ENCODE peak calls at places on chromosome 21, in four cellular contexts. One of them, this sample, is unnamed.

GRCh38 chr21:35178812-35179211 is 129.7 kb upstream of the RUNX1 start:
- DNase-seq in stomach: no peak
- DNase-seq in B cell: no peak
- DNase-seq in CD8-positive, alpha-beta T cell: no peak
- DNase-seq in this sample: no peak

GRCh38 chr21:33403786-33404571 is 766 bp downstream of the IFNGR2 start:
- DNase-seq in stomach: peak
- DNase-seq in B cell: peak
- DNase-seq in CD8-positive, alpha-beta T cell: peak
- DNase-seq in this sample: peak

GRCh38 chr21:17572431-17572830 is 40.3 kb downstream of the BTG3 start:
- DNase-seq in stomach: no peak
- DNase-seq in B cell: no peak
- DNase-seq in CD8-positive, alpha-beta T cell: no peak
- DNase-seq in this sample: no peak

GRCh38 chr21:16419188-16419874 is 689.5 kb downstream of the USP25 start:
- DNase-seq in stomach: peak
- DNase-seq in B cell: no peak
- DNase-seq in CD8-positive, alpha-beta T cell: no peak
- DNase-seq in this sample: no peak

GRCh38 chr21:34801519-34802132 is 132.8 kb downstream of the CLIC6 start:
- DNase-seq in stomach: no peak
- DNase-seq in B cell: peak
- DNase-seq in CD8-positive, alpha-beta T cell: no peak
- DNase-seq in this sample: peak

GRCh38 chr21:34177919-34178567 is 104.7 kb downstream of the MRPS6 start:
- DNase-seq in stomach: no peak
- DNase-seq in B cell: no peak
- DNase-seq in CD8-positive, alpha-beta T cell: no peak
- DNase-seq in this sample: no peak

GRCh38 chr21:25039461-25040380 is 567.6 kb downstream of the MRPL39 start:
- DNase-seq in stomach: no peak
- DNase-seq in B cell: no peak
- DNase-seq in CD8-positive, alpha-beta T cell: no peak
- DNase-seq in this sample: no peak

GRCh38 chr21:38938343-38938742 is 132.6 kb downstream of the ETS2 start:
- DNase-seq in stomach: no peak
- DNase-seq in B cell: no peak
- DNase-seq in CD8-positive, alpha-beta T cell: no peak
- DNase-seq in this sample: no peak

GRCh38 chr21:33848252-33848953 is 67.2 kb downstream of the ATP5PO start:
- DNase-seq in stomach: no peak
- DNase-seq in B cell: no peak
- DNase-seq in CD8-positive, alpha-beta T cell: no peak
- DNase-seq in this sample: no peak

GRCh38 chr21:14736672-14737071 is 190.6 kb upstream of the SAMSN1 start:
- DNase-seq in stomach: no peak
- DNase-seq in B cell: no peak
- DNase-seq in CD8-positive, alpha-beta T cell: no peak
- DNase-seq in this sample: no peak

GRCh38 chr21:14737278-14737677 is 191.2 kb upstream of the SAMSN1 start:
- DNase-seq in stomach: no peak
- DNase-seq in B cell: no peak
- DNase-seq in CD8-positive, alpha-beta T cell: no peak
- DNase-seq in this sample: no peak

GRCh38 chr21:14736162-14736561 is 190.0 kb upstream of the SAMSN1 start:
- DNase-seq in stomach: no peak
- DNase-seq in B cell: no peak
- DNase-seq in CD8-positive, alpha-beta T cell: no peak
- DNase-seq in this sample: peak

GRCh38 chr21:14739590-14739989 is 193.5 kb upstream of the SAMSN1 start:
- DNase-seq in stomach: no peak
- DNase-seq in B cell: no peak
- DNase-seq in CD8-positive, alpha-beta T cell: no peak
- DNase-seq in this sample: no peak

GRCh38 chr21:14737922-14738321 is 191.8 kb upstream of the SAMSN1 start:
- DNase-seq in stomach: peak
- DNase-seq in B cell: peak
- DNase-seq in CD8-positive, alpha-beta T cell: peak
- DNase-seq in this sample: peak
- TF ChIP-seq CTCF in stomach: peak
- TF ChIP-seq CTCF in B cell: peak
- TF ChIP-seq CTCF in CD8-positive, alpha-beta T cell: peak
- TF ChIP-seq CTCF in this sample: peak

DNA sequence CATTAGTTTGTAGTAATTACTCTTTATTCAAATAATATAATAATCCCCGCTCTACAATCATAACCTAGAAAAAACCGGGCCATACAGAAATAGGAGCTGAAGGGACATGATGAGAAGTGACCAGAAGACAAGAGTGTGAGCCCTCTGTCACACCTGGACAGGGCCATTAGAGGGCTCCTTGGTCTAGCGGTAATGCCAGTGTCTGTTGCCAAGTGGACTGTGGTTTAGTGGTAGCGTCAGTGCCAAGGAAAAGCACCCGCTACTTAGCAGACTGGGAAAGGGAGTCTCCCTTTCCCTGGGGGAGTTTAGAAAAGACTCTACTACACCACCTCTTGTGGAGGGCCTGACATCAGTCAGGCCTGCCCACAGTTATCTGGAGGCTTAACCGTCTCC is 19.1 kb downstream of the PCBP3 start:
- DNase-seq in stomach: no peak
- DNase-seq in B cell: no peak
- DNase-seq in CD8-positive, alpha-beta T cell: no peak
- DNase-seq in this sample: no peak
- TF ChIP-seq CTCF in stomach: no peak
- TF ChIP-seq CTCF in B cell: no peak
- TF ChIP-seq CTCF in CD8-positive, alpha-beta T cell: no peak
- TF ChIP-seq CTCF in this sample: no peak

GRCh38 chr21:43211085-43212071 is 42.6 kb downstream of the CRYAA start:
- DNase-seq in stomach: peak
- DNase-seq in B cell: no peak
- DNase-seq in CD8-positive, alpha-beta T cell: peak
- DNase-seq in this sample: no peak
- TF ChIP-seq CTCF in stomach: peak
- TF ChIP-seq CTCF in B cell: no peak
- TF ChIP-seq CTCF in CD8-positive, alpha-beta T cell: no peak
- TF ChIP-seq CTCF in this sample: no peak

GRCh38 chr21:28521932-28522826 is 470.5 kb downstream of the LTN1 start:
- DNase-seq in stomach: no peak
- DNase-seq in B cell: no peak
- DNase-seq in CD8-positive, alpha-beta T cell: no peak
- DNase-seq in this sample: no peak

GRCh38 chr21:28518620-28519019 is 474.1 kb downstream of the LTN1 start:
- DNase-seq in stomach: no peak
- DNase-seq in B cell: no peak
- DNase-seq in CD8-positive, alpha-beta T cell: no peak
- DNase-seq in this sample: no peak

GRCh38 chr21:28516011-28516410 is 476.7 kb downstream of the LTN1 start:
- DNase-seq in stomach: no peak
- DNase-seq in B cell: no peak
- DNase-seq in CD8-positive, alpha-beta T cell: no peak
- DNase-seq in this sample: no peak

GRCh38 chr21:28513450-28513849 is 479.2 kb downstream of the LTN1 start:
- DNase-seq in stomach: no peak
- DNase-seq in B cell: no peak
- DNase-seq in CD8-positive, alpha-beta T cell: no peak
- DNase-seq in this sample: no peak

GRCh38 chr21:28516996-28517592 is 475.6 kb downstream of the LTN1 start:
- DNase-seq in stomach: peak
- DNase-seq in B cell: peak
- DNase-seq in CD8-positive, alpha-beta T cell: peak
- DNase-seq in this sample: peak
- TF ChIP-seq CTCF in stomach: peak
- TF ChIP-seq CTCF in B cell: peak
- TF ChIP-seq CTCF in CD8-positive, alpha-beta T cell: peak
- TF ChIP-seq CTCF in this sample: peak

DNA sequence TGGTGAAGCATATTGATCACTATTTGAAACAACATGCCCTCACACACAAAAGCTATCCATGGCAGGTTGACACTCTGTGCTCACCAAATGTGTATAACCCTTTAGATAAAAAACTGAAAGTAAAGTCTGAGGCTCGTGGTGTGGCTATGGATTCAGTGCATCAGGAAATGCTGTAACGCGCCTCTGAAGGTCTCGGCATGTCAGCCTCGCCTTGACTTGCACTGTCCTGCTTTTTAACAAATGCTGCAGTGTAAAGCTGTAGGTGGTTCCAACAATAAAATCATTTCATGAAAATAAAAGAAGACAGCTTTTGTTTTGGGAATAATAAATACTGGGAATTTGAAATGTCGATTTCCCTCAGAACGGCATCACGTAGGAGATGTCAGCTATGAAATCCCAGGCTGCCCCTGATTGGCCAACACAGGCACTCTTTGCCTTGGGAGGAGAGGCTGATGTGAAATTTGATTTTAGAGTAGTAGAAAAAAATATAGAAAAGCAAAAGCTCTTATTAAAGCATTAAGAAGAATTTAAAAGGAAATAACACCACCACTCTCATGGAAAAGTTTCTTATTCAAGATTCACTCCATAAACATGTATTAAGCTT is 168.2 kb downstream of the DSCAM start:
- DNase-seq in stomach: no peak
- DNase-seq in B cell: no peak
- DNase-seq in CD8-positive, alpha-beta T cell: no peak
- DNase-seq in this sample: no peak
- TF ChIP-seq CTCF in stomach: no peak
- TF ChIP-seq CTCF in B cell: no peak
- TF ChIP-seq CTCF in CD8-positive, alpha-beta T cell: no peak
- TF ChIP-seq CTCF in this sample: no peak

DNA sequence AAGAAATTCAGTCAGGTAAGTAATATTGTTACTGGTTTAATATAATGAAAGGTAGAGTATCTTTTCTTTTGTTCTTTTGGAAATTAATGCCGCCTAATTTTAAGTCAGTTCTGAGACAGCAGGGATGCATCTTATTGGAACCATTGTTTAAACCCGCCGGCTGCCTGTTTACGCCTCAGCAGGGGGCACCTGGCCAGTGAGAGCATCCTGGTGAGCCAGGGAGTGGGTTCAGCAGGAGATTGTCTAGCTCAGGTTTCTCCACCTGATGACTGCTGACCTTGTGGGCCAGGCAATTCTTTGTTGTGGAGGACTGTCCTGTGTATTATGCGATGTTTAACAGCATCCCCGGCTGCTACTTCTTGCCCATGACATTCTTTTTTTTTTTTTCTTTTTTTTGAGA is 30.2 kb downstream of the CHAF1B start:
- DNase-seq in stomach: no peak
- DNase-seq in B cell: no peak
- DNase-seq in CD8-positive, alpha-beta T cell: no peak
- DNase-seq in this sample: no peak
- TF ChIP-seq CTCF in stomach: no peak
- TF ChIP-seq CTCF in B cell: no peak
- TF ChIP-seq CTCF in CD8-positive, alpha-beta T cell: no peak
- TF ChIP-seq CTCF in this sample: no peak

This sample was measured in GM13976.